ENCODE peak calls at places on chromosomes 2 and 18, in four cellular contexts. D is HepG2, M is K562, S is GM12878. Q is an unnamed sample.

GRCh38 chr18:3402962-3403585 is 46.9 kb upstream of the TGIF1 start:
- DNase-seq in M (peak), S (no peak), D (no peak), Q (no peak)

GRCh38 chr2:171578156-171578803 is 56.0 kb downstream of the CYBRD1 start:
- DNase-seq in M (peak), D (no peak), S (no peak), Q (no peak)

GRCh38 chr2:11833601-11834000 is 87.2 kb downstream of the LPIN1 start:
- DNase-seq in M (no peak), S (no peak), D (no peak), Q (no peak)

GRCh38 chr2:233966388-233966787 is 49.2 kb downstream of the TRPM8 start:
- DNase-seq in D (no peak), M (no peak), S (no peak), Q (no peak)

GRCh38 chr2:127743477-127744026 is 42.3 kb downstream of the SFT2D3 start:
- DNase-seq in D (no peak), M (no peak), S (no peak), Q (no peak)

GRCh38 chr2:218886461-218886947 is 5.9 kb downstream of the WNT10A start:
- DNase-seq in D (no peak), S (no peak), M (no peak), Q (no peak)

GRCh38 chr2:240733803-240734495 is 42.3 kb downstream of the AQP12A start:
- DNase-seq in S (no peak), D (no peak), M (no peak), Q (peak)

GRCh38 chr2:108978709-108979111 is 10.3 kb downstream of the EDAR start:
- DNase-seq in M (no peak), S (no peak), D (no peak), Q (no peak)

GRCh38 chr2:28868611-28869010 is 1.5 kb downstream of the TRMT61B start:
- DNase-seq in M (peak), D (no peak), S (no peak), Q (no peak)

GRCh38 chr2:105103481-105103880 is 65.6 kb downstream of the MRPS9 start:
- DNase-seq in S (no peak), D (no peak), M (no peak), Q (no peak)

GRCh38 chr2:105102963-105103421 is 65.1 kb downstream of the MRPS9 start:
- DNase-seq in D (peak), S (no peak), M (no peak), Q (peak)

GRCh38 chr2:105102001-105102400 is 64.1 kb downstream of the MRPS9 start:
- DNase-seq in M (no peak), S (no peak), D (no peak), Q (no peak)

GRCh38 chr2:105100064-105100840 is 62.4 kb downstream of the MRPS9 start:
- DNase-seq in S (peak), D (no peak), M (no peak), Q (no peak)

GRCh38 chr2:105104208-105104731 is 66.4 kb downstream of the MRPS9 start:
- DNase-seq in D (no peak), M (no peak), S (no peak), Q (no peak)
- TF ChIP-seq FOXM1 in D (no peak), M (no peak), S (no peak), Q (no peak)

DNA sequence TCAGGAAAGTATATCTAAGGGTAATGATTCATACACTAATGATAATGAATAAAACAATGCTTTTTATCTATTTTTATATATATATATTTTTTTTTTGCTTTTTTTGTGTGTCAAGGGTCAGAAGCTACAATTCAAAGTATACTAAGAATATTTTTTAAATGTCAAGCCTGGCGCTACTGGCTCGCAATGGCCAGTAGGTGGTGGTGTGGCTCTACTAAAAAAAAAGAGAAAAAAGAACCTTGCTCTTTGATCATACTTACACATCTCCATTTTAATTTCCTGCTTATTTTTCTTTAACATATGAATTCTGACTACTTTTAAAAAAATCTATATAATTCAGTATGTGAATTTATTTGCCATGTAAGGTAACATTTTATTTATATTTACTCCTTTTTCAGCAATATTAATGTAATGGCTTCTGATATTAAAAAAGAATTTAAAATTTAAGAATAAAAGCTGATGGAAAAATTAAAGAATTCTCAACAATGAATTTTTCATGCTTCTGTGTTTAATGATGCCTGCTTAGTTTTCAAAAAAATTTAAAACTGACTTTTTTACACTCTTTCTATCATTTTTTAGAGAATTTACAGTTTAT is 232.9 kb downstream of the GULP1 start:
- DNase-seq in M (peak), S (no peak), D (peak), Q (peak)
- TF ChIP-seq FOXK2 in M (no peak), S (no peak), D (no peak), Q (no peak)

GRCh38 chr2:25041307-25041927 is 459 bp upstream of the EFR3B start:
- DNase-seq in D (peak), S (no peak), M (peak), Q (peak)
- TF ChIP-seq FOXM1 in D (no peak), S (no peak), M (no peak), Q (no peak)

DNA sequence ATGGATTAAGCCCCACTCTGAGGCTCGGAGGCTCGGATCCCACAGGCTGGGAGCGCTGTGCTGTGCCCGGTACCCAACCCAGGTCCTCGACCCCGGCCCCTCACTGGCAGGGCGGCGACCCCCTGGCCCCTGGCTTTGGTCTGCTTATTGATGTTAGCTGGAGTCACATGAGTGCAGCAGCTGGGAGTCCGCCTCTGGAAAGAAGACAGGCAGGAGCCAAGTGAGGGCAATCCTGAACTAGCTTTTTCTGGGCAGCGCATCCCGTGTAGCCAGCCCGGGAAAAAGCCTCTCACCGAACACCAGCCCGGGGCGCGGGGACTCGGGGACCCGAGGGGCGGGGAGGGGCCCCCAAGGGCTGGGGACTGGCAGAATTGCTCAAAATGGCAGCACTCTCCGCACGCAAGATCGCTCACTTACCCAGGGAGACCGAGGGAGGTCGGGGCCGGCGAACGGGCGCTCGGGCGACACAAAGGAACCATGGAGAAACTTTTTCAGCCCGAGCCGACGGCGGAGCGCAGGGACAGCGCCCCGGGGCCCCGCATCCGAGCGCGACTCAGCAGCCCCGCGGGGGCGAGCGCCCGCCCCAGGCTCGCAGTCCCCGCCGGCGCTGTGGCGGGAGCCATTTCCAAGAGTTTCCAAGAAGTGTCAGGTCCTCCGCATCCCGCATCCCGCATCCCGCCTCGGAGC is 566 bp downstream of the TMEM200C start:
- DNase-seq in M (no peak), D (no peak), S (no peak), Q (peak)
- TF ChIP-seq FOXK2 in M (no peak), D (no peak), S (no peak), Q (no peak)

DNA sequence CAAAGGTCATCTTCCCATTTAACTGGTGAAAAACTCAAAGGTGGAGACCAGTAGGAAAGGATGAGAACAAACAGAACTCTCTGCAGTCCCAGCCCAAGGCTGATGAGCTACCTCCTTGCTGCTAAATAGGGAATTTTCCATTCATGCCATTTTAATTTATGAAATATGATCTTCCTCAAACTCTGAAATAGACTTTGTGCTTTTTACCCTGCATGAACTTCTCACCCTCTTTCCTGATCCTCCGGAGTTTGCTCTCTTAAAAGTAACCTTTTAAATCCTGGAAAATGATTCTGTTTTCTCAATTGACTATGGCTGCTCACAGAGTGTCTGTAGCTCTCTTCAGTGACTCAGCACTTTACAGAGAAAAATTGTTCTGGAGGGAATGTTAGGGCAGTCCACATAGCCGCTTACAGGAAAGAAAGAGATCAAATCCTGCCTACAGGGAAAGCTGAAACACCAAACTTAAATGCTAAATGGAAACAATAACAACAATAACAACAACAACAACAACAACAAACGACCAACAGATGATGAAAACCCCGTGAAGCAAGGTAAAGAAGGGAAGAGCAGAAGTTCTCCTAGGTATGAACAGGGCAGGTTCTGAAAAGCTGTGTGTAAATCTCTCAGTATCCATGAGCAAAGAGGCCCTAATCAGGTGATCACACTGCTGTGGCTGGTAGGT is 79.8 kb upstream of the SESTD1 start:
- DNase-seq in M (no peak), S (no peak), D (peak), Q (no peak)
- TF ChIP-seq FOXM1 in M (no peak), S (no peak), D (no peak), Q (no peak)

GRCh38 chr18:12251311-12251710 is 2.9 kb upstream of the CIDEA start:
- DNase-seq in S (no peak), D (no peak), M (no peak), Q (no peak)

GRCh38 chr18:12245793-12246135 is 8.4 kb upstream of the CIDEA start:
- DNase-seq in S (no peak), D (no peak), M (no peak), Q (no peak)

GRCh38 chr18:12247946-12248345 is 6.2 kb upstream of the CIDEA start:
- DNase-seq in M (no peak), D (no peak), S (no peak), Q (no peak)

GRCh38 chr18:12248926-12249720 is 5.0 kb upstream of the CIDEA start:
- DNase-seq in M (no peak), S (no peak), D (no peak), Q (no peak)

DNA sequence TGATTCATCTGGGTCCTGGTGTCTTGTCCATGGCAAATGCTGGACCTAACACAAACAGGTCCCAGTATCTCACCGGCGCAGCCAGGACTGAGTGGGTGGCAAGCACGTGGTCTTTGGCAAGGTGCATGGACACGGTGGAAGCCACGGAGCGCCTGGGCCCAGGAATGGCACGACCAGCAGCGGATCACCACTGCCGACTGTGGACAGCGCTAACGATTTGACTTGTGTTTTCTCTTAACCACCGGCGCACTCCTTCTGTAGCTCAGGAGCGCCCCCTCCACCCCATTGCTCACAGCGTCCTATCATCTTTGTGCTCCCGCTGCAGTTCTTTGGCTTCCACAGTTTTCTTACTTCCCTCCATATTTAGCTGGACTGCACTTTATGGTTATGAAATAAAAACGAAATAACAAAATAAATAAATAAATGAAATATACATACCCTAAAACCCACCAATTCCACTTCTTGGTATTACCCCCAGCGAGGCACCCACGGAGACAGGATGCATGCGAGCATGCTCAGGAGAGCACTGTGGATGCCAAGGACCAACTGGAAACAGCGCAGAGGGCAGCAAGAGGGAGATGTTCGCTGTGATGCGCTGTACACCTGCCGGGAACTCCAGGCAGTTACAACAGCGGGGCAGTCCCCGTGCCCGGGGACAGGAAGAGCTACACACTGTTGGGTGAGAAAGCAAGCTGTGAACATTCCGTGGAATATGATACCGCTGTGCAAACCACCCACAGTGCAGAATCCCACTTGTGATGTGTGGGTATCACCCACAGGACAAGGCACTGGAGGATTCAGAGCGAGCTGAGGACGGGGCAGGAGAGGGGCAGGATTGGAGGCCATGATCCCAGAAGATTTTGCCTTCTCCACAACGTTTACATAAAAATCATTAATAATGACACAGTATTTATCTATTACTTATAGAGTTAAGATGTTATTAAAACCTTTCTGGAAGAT is 7.0 kb upstream of the CIDEA start:
- DNase-seq in M (peak), S (no peak), D (peak), Q (no peak)
- TF ChIP-seq FOXK2 in M (no peak), S (no peak), D (no peak), Q (no peak)